ENCODE peak calls at places on chromosomes 16 and 17, in eight cellular contexts. J is MM.1S; G is fibroblast of lung; M is mammary epithelial cell; Q is CD8-positive, alpha-beta T cell; P is mesendoderm; I is HL-60; O is right lobe of liver. S is an unnamed sample. For H3K27me3, the result is how much of the 10 kb centered on the place peaks cover.

GRCh38 chr16:10776280-10776679 is 32.6 kb downstream of the NUBP1 start:
- DNase-seq in J (peak), G (no peak), M (no peak), Q (no peak), P (no peak), I (no peak), O (no peak), S (no peak)

GRCh38 chr17:81652901-81653771 is 3.2 kb downstream of the PDE6G start:
- DNase-seq in J (no peak), G (no peak), M (no peak), Q (peak), P (peak), I (no peak), O (no peak), S (no peak)

GRCh38 chr17:11853321-11854151 is 143.7 kb downstream of the ZNF18 start:
- DNase-seq in J (no peak), G (peak), M (peak), Q (no peak), P (peak), I (no peak), O (no peak), S (no peak)

GRCh38 chr16:15742716-15743115 is 92.7 kb downstream of the NDE1 start:
- DNase-seq in J (no peak), G (no peak), M (no peak), Q (no peak), P (no peak), I (no peak), O (no peak), S (no peak)

GRCh38 chr16:11072420-11073153 is 128.2 kb downstream of the CLEC16A start:
- DNase-seq in J (no peak), G (peak), M (no peak), Q (no peak), P (no peak), I (no peak), O (no peak), S (no peak)

GRCh38 chr16:67431077-67431804 is at the start of gene HSD11B2:
- DNase-seq in J (peak), G (peak), M (peak), Q (no peak), P (peak), I (no peak), O (peak), S (peak)

GRCh38 chr17:19812407-19812806 is 55.3 kb downstream of the ULK2 start:
- DNase-seq in J (no peak), G (no peak), M (no peak), Q (no peak), P (peak), I (no peak), O (no peak), S (no peak)

GRCh38 chr17:18004901-18005305 is 32.2 kb downstream of the DRC3 start:
- DNase-seq in J (no peak), G (no peak), M (no peak), Q (no peak), P (peak), I (no peak), O (no peak), S (no peak)

GRCh38 chr16:70695351-70696070 is 9.7 kb upstream of the MTSS2 start:
- DNase-seq in J (no peak), G (peak), M (no peak), Q (peak), P (peak), I (peak), O (peak), S (peak)

GRCh38 chr16:88087517-88087877 is 136.3 kb downstream of the BANP start:
- DNase-seq in J (no peak), G (no peak), M (no peak), Q (no peak), P (no peak), I (no peak), O (peak), S (no peak)

GRCh38 chr17:45371414-45372324 is 54.8 kb upstream of the MAP3K14 start:
- DNase-seq in J (no peak), G (peak), M (peak), Q (no peak), P (peak), I (no peak), O (peak), S (peak)

GRCh38 chr16:67087803-67088202 is 21.9 kb upstream of the PHAF1 start:
- DNase-seq in J (no peak), G (no peak), M (no peak), Q (no peak), P (no peak), I (no peak), O (no peak), S (no peak)

GRCh38 chr17:43524945-43525575 is 21.1 kb downstream of the ETV4 start:
- DNase-seq in J (no peak), G (peak), M (no peak), Q (no peak), P (no peak), I (no peak), O (no peak), S (no peak)

GRCh38 chr17:10547351-10547750 is 2.1 kb downstream of the MYH2 start:
- DNase-seq in J (no peak), G (no peak), M (no peak), Q (no peak), P (no peak), I (no peak), O (no peak), S (no peak)

GRCh38 chr17:74610108-74610507 is 13.4 kb downstream of the CD300E start:
- DNase-seq in J (no peak), G (no peak), M (no peak), Q (no peak), P (peak), I (no peak), O (no peak), S (no peak)

GRCh38 chr17:15657868-15658775 is 26.0 kb downstream of the TRIM16 start:
- DNase-seq in J (no peak), G (peak), M (peak), Q (no peak), P (no peak), I (no peak), O (no peak), S (no peak)

GRCh38 chr17:64081802-64082799 is 47.8 kb downstream of the ERN1 start:
- DNase-seq in J (peak), G (peak), M (peak), Q (no peak), P (peak), I (peak), O (no peak), S (no peak)

GRCh38 chr17:74960739-74961342 is 11.7 kb downstream of the HID1 start:
- DNase-seq in J (peak), G (peak), M (peak), Q (no peak), P (peak), I (peak), O (no peak), S (peak)

GRCh38 chr17:78817123-78817522 is 23.5 kb downstream of the USP36 start:
- DNase-seq in J (peak), G (no peak), M (no peak), Q (peak), P (no peak), I (no peak), O (no peak), S (no peak)

GRCh38 chr16:87423429-87423828 is 31.3 kb downstream of the MAP1LC3B start:
- DNase-seq in J (no peak), G (no peak), M (no peak), Q (no peak), P (no peak), I (no peak), O (peak), S (no peak)

GRCh38 chr17:40518401-40519088 is 17.1 kb upstream of the TNS4 start:
- DNase-seq in J (no peak), G (peak), M (peak), Q (no peak), P (peak), I (no peak), O (no peak), S (peak)

GRCh38 chr17:74862108-74862901 is 2.6 kb upstream of the GRIN2C start:
- DNase-seq in J (peak), G (no peak), M (no peak), Q (peak), P (peak), I (peak), O (no peak), S (peak)

GRCh38 chr17:21397341-21398050 is 21.3 kb downstream of the KCNJ12 start:
- DNase-seq in J (no peak), G (peak), M (no peak), Q (no peak), P (no peak), I (no peak), O (no peak), S (no peak)

GRCh38 chr17:64491995-64492394 is 4.9 kb downstream of the POLG2 start:
- DNase-seq in J (no peak), G (peak), M (peak), Q (no peak), P (no peak), I (no peak), O (no peak), S (no peak)

GRCh38 chr17:2058521-2059124 is 3.7 kb downstream of the HIC1 start:
- DNase-seq in J (peak), G (peak), M (no peak), Q (peak), P (peak), I (peak), O (peak), S (peak)
- H3K4me3 ChIP-seq in J (no peak), G (peak), M (no peak), Q (no peak), P (no peak), I (peak), O (peak), S (peak)

GRCh38 chr16:1106659-1107058 is 10.6 kb upstream of the C1QTNF8 start:
- DNase-seq in J (no peak), G (no peak), M (no peak), Q (no peak), P (no peak), I (no peak), O (no peak), S (no peak)

GRCh38 chr16:1107141-1107540 is 11.1 kb upstream of the C1QTNF8 start:
- DNase-seq in J (no peak), G (no peak), M (no peak), Q (no peak), P (no peak), I (no peak), O (no peak), S (no peak)

GRCh38 chr16:1103649-1104005 is 7.6 kb upstream of the C1QTNF8 start:
- DNase-seq in J (no peak), G (no peak), M (no peak), Q (no peak), P (no peak), I (no peak), O (no peak), S (no peak)

GRCh38 chr16:1107731-1108130 is 11.7 kb upstream of the C1QTNF8 start:
- DNase-seq in J (no peak), G (no peak), M (no peak), Q (no peak), P (no peak), I (no peak), O (no peak), S (no peak)

GRCh38 chr16:1105888-1106620 is 10.0 kb upstream of the C1QTNF8 start:
- DNase-seq in J (no peak), G (peak), M (peak), Q (peak), P (peak), I (peak), O (peak), S (peak)
- H3K27me3 ChIP-seq in J (half or more), G (under half), M (under half), Q (under half), P (under half), I (under half), O (under half), S (under half)

GRCh38 chr16:81447383-81448101 is 2.9 kb downstream of the CMIP start:
- DNase-seq in J (no peak), G (no peak), M (peak), Q (no peak), P (no peak), I (peak), O (peak), S (peak)
- H3K4me3 ChIP-seq in J (no peak), G (no peak), M (peak), Q (peak), P (no peak), I (peak), O (peak), S (peak)

GRCh38 chr16:23843143-23843542 is 7.4 kb downstream of the PRKCB start:
- DNase-seq in J (no peak), G (no peak), M (no peak), Q (no peak), P (no peak), I (no peak), O (no peak), S (no peak)
- H3K27me3 ChIP-seq in J (under half), G (under half), M (under half), Q (under half), P (under half), I (under half), O (under half), S (under half)

GRCh38 chr16:84197487-84198128 is 6.7 kb downstream of the ADAD2 start:
- DNase-seq in J (no peak), G (no peak), M (no peak), Q (no peak), P (no peak), I (no peak), O (no peak), S (no peak)

GRCh38 chr16:84198401-84198800 is 7.4 kb downstream of the ADAD2 start:
- DNase-seq in J (no peak), G (peak), M (peak), Q (no peak), P (no peak), I (no peak), O (no peak), S (no peak)

GRCh38 chr16:84196101-84196500 is 5.1 kb downstream of the ADAD2 start:
- DNase-seq in J (no peak), G (no peak), M (no peak), Q (no peak), P (no peak), I (no peak), O (no peak), S (no peak)

GRCh38 chr16:84195201-84196093 is 4.5 kb downstream of the ADAD2 start:
- DNase-seq in J (no peak), G (no peak), M (no peak), Q (no peak), P (no peak), I (no peak), O (no peak), S (no peak)

GRCh38 chr16:84196727-84197486 is 6.0 kb downstream of the ADAD2 start:
- DNase-seq in J (no peak), G (no peak), M (peak), Q (no peak), P (no peak), I (peak), O (no peak), S (no peak)
- H3K4me3 ChIP-seq in J (no peak), G (no peak), M (peak), Q (no peak), P (no peak), I (no peak), O (no peak), S (no peak)

GRCh38 chr17:37847811-37848331 is 76.3 kb upstream of the TBC1D3K start:
- DNase-seq in J (peak), G (no peak), M (peak), Q (no peak), P (no peak), I (no peak), O (no peak), S (no peak)
- H3K27me3 ChIP-seq in J (under half), G (under half), M (under half), Q (under half), P (under half), I (under half), O (under half), S (under half)

GRCh38 chr17:6712058-6712853 is 913 bp downstream of the SLC13A5 start:
- DNase-seq in J (no peak), G (peak), M (peak), Q (peak), P (peak), I (peak), O (peak), S (no peak)
- H3K4me3 ChIP-seq in J (no peak), G (no peak), M (no peak), Q (no peak), P (no peak), I (no peak), O (peak), S (no peak)

DNA sequence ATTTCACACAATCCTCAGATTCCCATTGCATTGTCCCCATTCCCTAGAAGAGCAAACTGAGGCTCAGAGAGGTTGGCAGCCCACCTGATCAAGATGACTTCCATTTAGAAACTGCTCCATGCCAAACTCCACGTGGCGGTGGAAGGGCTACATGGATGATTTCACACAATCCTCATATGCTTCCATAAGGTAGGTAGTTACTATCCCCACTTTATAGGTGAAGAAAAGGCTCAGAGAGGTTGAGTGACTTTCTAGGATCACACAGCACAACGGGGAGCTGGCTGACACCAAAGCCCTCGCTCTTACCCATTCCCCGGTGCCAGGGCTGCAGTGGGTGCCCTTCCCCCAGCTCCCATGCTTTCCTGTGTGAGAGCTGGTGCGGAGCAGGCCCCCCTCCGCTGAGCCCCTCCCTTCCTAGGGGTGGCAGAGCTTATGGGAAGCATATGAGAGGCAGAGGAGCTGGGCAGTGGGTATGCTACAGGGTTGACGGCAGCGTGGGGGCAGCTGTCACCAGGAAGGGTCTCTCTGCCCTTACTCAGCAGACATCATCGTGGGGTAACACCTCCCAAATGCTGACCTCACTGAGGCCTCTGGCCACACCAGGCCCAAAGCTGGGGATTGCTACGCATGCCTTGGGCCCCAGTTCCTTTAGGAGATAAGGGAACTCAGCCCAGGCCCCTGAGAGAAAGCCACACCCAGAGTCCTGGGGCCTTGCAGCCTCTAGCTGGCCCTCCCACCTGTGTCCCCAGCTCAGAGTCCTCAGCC is 9.9 kb upstream of the GINS2 start:
- DNase-seq in J (no peak), G (no peak), M (no peak), Q (no peak), P (no peak), I (no peak), O (no peak), S (no peak)
- H3K27me3 ChIP-seq in J (under half), G (under half), M (under half), Q (under half), P (under half), I (under half), O (under half), S (under half)